ENCODE peak calls at places on chromosomes 13 and 19, in six cellular contexts. M is H1, G is SK-N-SH, U is K562, H is GM12878, F is HepG2. P is an unnamed sample.

GRCh38 chr19:4976412-4977298 is 7.7 kb downstream of the KDM4B start:
- DNase-seq in M (no peak), G (peak; percentile 47), U (peak; percentile 45), H (no peak), F (peak; percentile 53), P (peak; percentile 97)

GRCh38 chr13:96172066-96172465 is 82.2 kb downstream of the HS6ST3 start:
- DNase-seq in M (no peak), G (no peak), U (no peak), H (no peak), F (no peak), P (no peak)

GRCh38 chr19:4345656-4346383 is 2.5 kb downstream of the MPND start:
- DNase-seq in M (no peak), G (no peak), U (no peak), H (no peak), F (no peak), P (no peak)

GRCh38 chr19:53991224-53992113 is at the start of gene CACNG6:
- DNase-seq in M (no peak), G (peak; percentile 73), U (no peak), H (no peak), F (no peak), P (peak; percentile 72)

GRCh38 chr19:35144600-35145436 is 1.8 kb downstream of the FXYD7 start:
- DNase-seq in M (no peak), G (no peak), U (peak; percentile 88), H (no peak), F (no peak), P (no peak)

GRCh38 chr19:3125900-3126524 is 9.8 kb upstream of the GNA15 start:
- DNase-seq in M (peak; percentile 85), G (peak; percentile 87), U (peak; percentile 75), H (no peak), F (peak; percentile 43), P (peak; percentile 35)

GRCh38 chr13:112605531-112605990 is 17.6 kb upstream of the TUBGCP3 start:
- DNase-seq in M (no peak), G (no peak), U (no peak), H (no peak), F (no peak), P (no peak)

GRCh38 chr19:15324791-15325519 is 7.4 kb downstream of the BRD4 start:
- DNase-seq in M (no peak), G (no peak), U (no peak), H (no peak), F (no peak), P (no peak)

GRCh38 chr19:13095393-13095784 is 7.3 kb downstream of the LYL1 start:
- DNase-seq in M (no peak), G (no peak), U (no peak), H (no peak), F (no peak), P (no peak)

GRCh38 chr13:50131998-50132936 is 117.0 kb downstream of the KCNRG start:
- DNase-seq in M (no peak), G (no peak), U (no peak), H (no peak), F (no peak), P (no peak)

GRCh38 chr13:30364133-30364532 is 56.8 kb upstream of the KATNAL1 start:
- DNase-seq in M (no peak), G (peak; percentile 33), U (no peak), H (no peak), F (no peak), P (no peak)

GRCh38 chr19:39145180-39145953 is 19.8 kb downstream of the PAK4 start:
- DNase-seq in M (no peak), G (no peak), U (no peak), H (no peak), F (peak; percentile 86), P (no peak)

GRCh38 chr13:23609414-23610186 is 39.4 kb downstream of the TNFRSF19 start:
- DNase-seq in M (no peak), G (no peak), U (no peak), H (no peak), F (no peak), P (no peak)
- TF ChIP-seq JUND in M (no peak), G (no peak), U (no peak), H (no peak), F (no peak), P (no peak)

GRCh38 chr13:78601886-78602560 is 1.3 kb downstream of the POU4F1 start:
- DNase-seq in M (no peak), G (peak; percentile 54), U (no peak), H (no peak), F (no peak), P (no peak)

GRCh38 chr13:78604782-78605611 is 1.6 kb upstream of the POU4F1 start:
- DNase-seq in M (no peak), G (peak; percentile 59), U (peak; percentile 53), H (no peak), F (peak; percentile 50), P (no peak)

GRCh38 chr13:78601124-78601885 is 2.0 kb downstream of the POU4F1 start:
- DNase-seq in M (no peak), G (peak; percentile 45), U (no peak), H (no peak), F (no peak), P (no peak)

GRCh38 chr13:78602561-78603239 is 652 bp downstream of the POU4F1 start:
- DNase-seq in M (no peak), G (no peak), U (peak; percentile 17), H (no peak), F (no peak), P (no peak)

GRCh38 chr13:78603240-78603947 is at the start of gene POU4F1:
- DNase-seq in M (no peak), G (peak; percentile 90), U (peak; percentile 87), H (peak; percentile 19), F (peak; percentile 72), P (no peak)
- TF ChIP-seq JUND in M (no peak), G (no peak), U (no peak), H (no peak), F (no peak), P (no peak)

GRCh38 chr13:73138276-73138950 is 79.6 kb downstream of the KLF5 start:
- DNase-seq in M (no peak), G (no peak), U (no peak), H (no peak), F (peak; percentile 21), P (no peak)
- TF ChIP-seq JUND in M (no peak), G (no peak), U (no peak), H (no peak), F (no peak), P (no peak)

GRCh38 chr19:33108161-33108560 is 23.8 kb upstream of the WDR88 start:
- DNase-seq in M (no peak), G (no peak), U (no peak), H (no peak), F (no peak), P (no peak)

GRCh38 chr19:33114302-33114701 is 17.6 kb upstream of the WDR88 start:
- DNase-seq in M (no peak), G (no peak), U (no peak), H (no peak), F (no peak), P (no peak)

GRCh38 chr19:33110201-33110910 is 21.6 kb upstream of the WDR88 start:
- DNase-seq in M (no peak), G (no peak), U (no peak), H (no peak), F (no peak), P (no peak)

GRCh38 chr19:33111587-33111986 is 20.3 kb upstream of the WDR88 start:
- DNase-seq in M (no peak), G (no peak), U (no peak), H (no peak), F (no peak), P (no peak)
- TF ChIP-seq JUND in M (no peak), G (no peak), U (no peak), H (no peak), F (no peak), P (no peak)